ENCODE peak calls at places on chromosome 20, in six cellular contexts. X, C, S, I, A and V are unnamed samples. For H3K27me3, the result is how much of the 10 kb centered on the place peaks cover.

GRCh38 chr20:41166201-41167117 is 29.1 kb downstream of the PLCG1 start:
- DNase-seq in X (no peak), C (no peak), S (peak), I (peak), A (no peak), V (no peak)

GRCh38 chr20:10565191-10565921 is 108.4 kb downstream of the JAG1 start:
- DNase-seq in X (no peak), C (no peak), S (no peak), I (no peak), A (no peak), V (no peak)

GRCh38 chr20:16415079-16415478 is 158.2 kb downstream of the KIF16B start:
- DNase-seq in X (no peak), C (no peak), S (no peak), I (no peak), A (no peak), V (no peak)

GRCh38 chr20:9672027-9672426 is 157.6 kb downstream of the LAMP5 start:
- DNase-seq in X (no peak), C (no peak), S (no peak), I (no peak), A (no peak), V (no peak)

GRCh38 chr20:42763015-42763414 is 426.7 kb downstream of the PTPRT start:
- DNase-seq in X (no peak), C (no peak), S (no peak), I (no peak), A (no peak), V (no peak)

GRCh38 chr20:8242066-8242465 is 110.0 kb downstream of the PLCB1 start:
- DNase-seq in X (no peak), C (no peak), S (no peak), I (no peak), A (no peak), V (no peak)

GRCh38 chr20:12394786-12395185 is 477.1 kb downstream of the BTBD3 start:
- DNase-seq in X (no peak), C (no peak), S (no peak), I (no peak), A (peak), V (no peak)

GRCh38 chr20:61967300-61967699 is 98.4 kb downstream of the TAF4 start:
- DNase-seq in X (no peak), C (no peak), S (peak), I (no peak), A (no peak), V (no peak)

GRCh38 chr20:22652685-22653568 is 68.6 kb upstream of the FOXA2 start:
- DNase-seq in X (no peak), C (no peak), S (no peak), I (no peak), A (peak), V (no peak)

GRCh38 chr20:56601166-56601565 is 27.9 kb upstream of the TFAP2C start:
- DNase-seq in X (no peak), C (no peak), S (no peak), I (no peak), A (no peak), V (no peak)

GRCh38 chr20:63740070-63740500 is 509 bp downstream of the SLC2A4RG start:
- DNase-seq in X (no peak), C (no peak), S (peak), I (no peak), A (peak), V (no peak)

GRCh38 chr20:1423625-1424106 is 30.8 kb upstream of the FKBP1A start:
- DNase-seq in X (no peak), C (no peak), S (no peak), I (no peak), A (peak), V (peak)

GRCh38 chr20:62641749-62642665 is at the start of gene SLCO4A1:
- DNase-seq in X (no peak), C (no peak), S (peak), I (no peak), A (peak), V (peak)

GRCh38 chr20:22511943-22512910 is 72.1 kb downstream of the FOXA2 start:
- DNase-seq in X (no peak), C (no peak), S (no peak), I (no peak), A (peak), V (peak)

GRCh38 chr20:62937353-62938104 is 418 bp upstream of the GID8 start:
- DNase-seq in X (peak), C (no peak), S (peak), I (peak), A (peak), V (peak)

GRCh38 chr20:53149184-53149651 is 177.1 kb downstream of the TSHZ2 start:
- DNase-seq in X (no peak), C (no peak), S (no peak), I (no peak), A (no peak), V (no peak)

GRCh38 chr20:7859371-7859802 is 80.9 kb downstream of the HAO1 start:
- DNase-seq in X (peak), C (no peak), S (no peak), I (no peak), A (peak), V (no peak)

GRCh38 chr20:9051508-9051907 is 17.4 kb upstream of the PLCB4 start:
- DNase-seq in X (no peak), C (no peak), S (no peak), I (no peak), A (no peak), V (no peak)

GRCh38 chr20:5973172-5973571 is 22.7 kb downstream of the MCM8 start:
- DNase-seq in X (no peak), C (no peak), S (no peak), I (no peak), A (no peak), V (no peak)

GRCh38 chr20:57869951-57870315 is 160.1 kb upstream of the PMEPA1 start:
- DNase-seq in X (no peak), C (peak), S (no peak), I (no peak), A (no peak), V (no peak)

GRCh38 chr20:49501917-49502316 is 19.4 kb upstream of the KCNB1 start:
- DNase-seq in X (no peak), C (no peak), S (no peak), I (no peak), A (peak), V (no peak)

GRCh38 chr20:54922636-54923035 is 447.2 kb downstream of the DOK5 start:
- DNase-seq in X (no peak), C (no peak), S (no peak), I (no peak), A (no peak), V (no peak)

GRCh38 chr20:53769041-53769440 is 175.4 kb upstream of the ZNF217 start:
- DNase-seq in X (no peak), C (no peak), S (no peak), I (no peak), A (peak), V (no peak)

GRCh38 chr20:25478889-25479568 is 71.6 kb downstream of the GINS1 start:
- DNase-seq in X (no peak), C (no peak), S (peak), I (no peak), A (no peak), V (no peak)

GRCh38 chr20:4190792-4191519 is 175.6 kb upstream of the RNF24 start:
- DNase-seq in X (no peak), C (no peak), S (peak), I (no peak), A (no peak), V (no peak)

GRCh38 chr20:1894471-1894950 is 696 bp upstream of the SIRPA start:
- DNase-seq in X (no peak), C (no peak), S (peak), I (no peak), A (no peak), V (peak)

GRCh38 chr20:42082611-42083010 is 464.4 kb upstream of the CHD6 start:
- DNase-seq in X (no peak), C (no peak), S (no peak), I (no peak), A (no peak), V (no peak)

GRCh38 chr20:55103188-55103587 is 627.8 kb downstream of the DOK5 start:
- DNase-seq in X (no peak), C (no peak), S (no peak), I (no peak), A (no peak), V (peak)

GRCh38 chr20:14055127-14055742 is 59.9 kb downstream of the MACROD2 start:
- DNase-seq in X (no peak), C (no peak), S (no peak), I (no peak), A (peak), V (no peak)

GRCh38 chr20:25139061-25139705 is 56.3 kb upstream of the ENTPD6 start:
- DNase-seq in X (no peak), C (no peak), S (no peak), I (no peak), A (peak), V (no peak)

GRCh38 chr20:63932606-63933160 is 23.5 kb downstream of the UCKL1 start:
- DNase-seq in X (no peak), C (no peak), S (no peak), I (no peak), A (no peak), V (no peak)

GRCh38 chr20:13336308-13337089 is 115.4 kb downstream of the ISM1 start:
- DNase-seq in X (no peak), C (no peak), S (no peak), I (no peak), A (no peak), V (no peak)

GRCh38 chr20:63682384-63683139 is 13.9 kb upstream of the TNFRSF6B start:
- DNase-seq in X (no peak), C (no peak), S (peak), I (peak), A (no peak), V (peak)

GRCh38 chr20:8837396-8837795 is 231.5 kb upstream of the PLCB4 start:
- DNase-seq in X (no peak), C (no peak), S (no peak), I (no peak), A (no peak), V (no peak)

GRCh38 chr20:18404172-18404571 is 62.7 kb downstream of the DZANK1 start:
- DNase-seq in X (no peak), C (no peak), S (no peak), I (no peak), A (no peak), V (no peak)

GRCh38 chr20:22863881-22864280 is 171.2 kb upstream of the SSTR4 start:
- DNase-seq in X (no peak), C (no peak), S (no peak), I (no peak), A (no peak), V (no peak)

GRCh38 chr20:19015326-19015725 is 197.1 kb upstream of the SLC24A3 start:
- DNase-seq in X (no peak), C (peak), S (no peak), I (no peak), A (no peak), V (no peak)

GRCh38 chr20:63087872-63088680 is 81.3 kb upstream of the BHLHE23 start:
- DNase-seq in X (no peak), C (no peak), S (peak), I (peak), A (no peak), V (no peak)

GRCh38 chr20:33308668-33309067 is 25.7 kb downstream of the BPIFB1 start:
- DNase-seq in X (no peak), C (no peak), S (no peak), I (no peak), A (no peak), V (no peak)

DNA sequence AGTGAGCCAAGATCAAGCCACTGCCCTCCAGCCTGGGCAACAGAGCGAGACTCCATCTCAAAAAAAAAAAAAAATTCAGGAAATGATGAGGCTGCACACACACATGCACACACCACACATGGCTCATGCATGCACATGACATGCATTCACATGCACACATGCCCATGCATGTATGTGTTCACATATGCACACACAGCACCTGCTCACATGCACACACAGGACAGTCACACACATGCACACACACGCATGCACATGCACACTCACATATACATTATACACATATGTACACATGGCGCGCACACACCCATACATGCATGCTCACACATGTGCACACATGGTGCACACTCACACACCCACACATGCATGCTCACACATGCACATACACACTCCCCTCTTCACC is 22.5 kb downstream of the RIPOR3 start:
- DNase-seq in X (no peak), C (no peak), S (no peak), I (no peak), A (no peak), V (no peak)
- TF ChIP-seq POLR2AphosphoS5 in X (no peak), C (no peak), S (no peak), I (no peak), A (no peak), V (no peak)

DNA sequence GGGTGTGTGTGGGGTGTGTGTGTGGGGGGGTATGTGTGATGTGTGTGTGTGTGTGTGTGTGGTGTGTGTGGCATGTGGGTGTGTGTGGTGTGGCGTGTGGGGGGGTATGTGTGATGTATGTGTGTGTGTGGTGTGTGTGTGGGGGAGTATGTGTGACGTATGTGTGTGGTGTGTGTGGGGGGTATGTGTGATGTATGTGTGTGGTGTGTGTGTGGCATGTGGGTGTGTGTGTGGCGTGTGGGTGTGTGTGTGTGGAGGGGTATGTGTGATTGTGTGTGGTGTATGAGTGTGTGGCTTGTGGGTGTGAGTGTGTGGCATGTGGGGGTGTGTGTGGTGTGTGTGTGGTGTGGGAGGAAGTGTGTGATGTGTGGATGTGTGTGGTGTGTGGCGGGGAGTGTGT is 442.3 kb downstream of the PREX1 start:
- DNase-seq in X (no peak), C (no peak), S (no peak), I (no peak), A (no peak), V (no peak)
- H3K27me3 ChIP-seq in X (under half), C (under half), S (under half), I (under half), A (under half), V (under half)

DNA sequence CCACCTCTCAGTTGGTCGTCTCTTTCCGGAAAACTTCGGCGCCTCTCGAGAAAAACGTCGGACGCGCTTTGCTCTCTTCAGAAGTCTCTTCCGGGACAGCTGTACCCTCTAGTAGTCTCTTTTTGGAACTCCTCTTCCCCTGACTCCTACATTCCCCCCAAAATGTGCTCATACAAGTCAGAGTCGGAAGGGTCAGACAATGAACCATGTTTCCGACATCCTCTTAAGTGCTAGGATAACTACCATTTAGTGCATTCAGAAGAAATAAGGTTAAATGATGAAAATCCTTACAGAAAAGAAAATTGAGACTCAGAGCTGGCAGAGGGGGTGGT is 476 bp upstream of the TP53RK start:
- DNase-seq in X (no peak), C (no peak), S (no peak), I (no peak), A (no peak), V (no peak)
- TF ChIP-seq POLR2AphosphoS5 in X (peak), C (peak), S (no peak), I (no peak), A (no peak), V (peak)

DNA sequence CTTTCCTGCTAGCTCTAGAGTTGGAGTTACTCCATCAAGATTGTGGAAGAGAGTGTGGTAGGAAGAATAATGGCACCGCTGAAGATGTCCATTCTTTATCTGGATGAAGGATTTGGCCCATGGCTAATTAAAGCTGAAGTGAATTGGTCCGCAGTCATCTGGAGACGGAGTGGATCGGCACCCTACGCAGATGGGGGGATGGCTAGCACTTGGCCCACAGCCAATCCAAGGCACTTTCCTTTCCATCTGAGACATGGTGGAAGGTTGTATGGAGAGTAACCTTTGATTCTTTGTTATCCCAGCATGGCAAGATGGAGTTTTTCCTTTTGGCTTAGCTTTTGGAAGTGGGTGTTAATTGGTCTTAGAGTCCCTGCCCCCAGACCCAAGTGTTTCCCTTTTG is 88.3 kb downstream of the JPH2 start:
- DNase-seq in X (no peak), C (no peak), S (peak), I (no peak), A (no peak), V (no peak)
- H3K27me3 ChIP-seq in X (under half), C (under half), S (under half), I (under half), A (under half), V (under half)

GRCh38 chr20:47355489-47356219 is 845 bp downstream of the ZMYND8 start:
- DNase-seq in X (no peak), C (no peak), S (peak), I (no peak), A (no peak), V (no peak)
- TF ChIP-seq POLR2AphosphoS5 in X (no peak), C (no peak), S (no peak), I (no peak), A (no peak), V (no peak)